ENCODE peak calls at places on chromosomes 12 and 14, in seven cellular contexts. S is hepatocyte, C is MM.1S, I is HCT116, M is GM23248, P is PC-3, H is GM23338. Y is an unnamed sample.

GRCh38 chr14:23061995-23062394 is 4.7 kb upstream of the CDH24 start:
- DNase-seq in P (peak; percentile 96), M (peak; percentile 89), C (no peak), H (no peak), I (peak; percentile 60), S (peak; percentile 83), Y (no peak)

GRCh38 chr14:69612014-69612758 is 790 bp downstream of the SUSD6 start:
- DNase-seq in P (peak; percentile 37), H (peak; percentile 61), M (peak; percentile 59), S (no peak), I (no peak), C (peak; percentile 24), Y (peak; percentile 87)

GRCh38 chr12:110917961-110918360 is 2.4 kb downstream of the MYL2 start:
- DNase-seq in P (peak; percentile 55), S (no peak), M (no peak), H (no peak), C (no peak), I (no peak), Y (no peak)

GRCh38 chr14:77804592-77804991 is 4.7 kb downstream of the ADCK1 start:
- DNase-seq in S (no peak), P (peak; percentile 82), M (peak; percentile 36), H (peak; percentile 84), C (peak; percentile 41), I (no peak), Y (peak; percentile 86)

GRCh38 chr12:19222566-19222965 is 93.0 kb downstream of the PLEKHA5 start:
- DNase-seq in M (peak; percentile 39), H (no peak), I (no peak), P (no peak), S (no peak), C (no peak), Y (no peak)

GRCh38 chr12:68373836-68374314 is 41.7 kb upstream of the MDM1 start:
- DNase-seq in H (no peak), I (no peak), S (no peak), M (no peak), P (no peak), C (no peak), Y (no peak)

GRCh38 chr12:110203546-110203945 is 77.5 kb upstream of the ATP2A2 start:
- DNase-seq in H (no peak), P (no peak), C (no peak), S (no peak), M (no peak), I (no peak), Y (no peak)

GRCh38 chr14:91595736-91596135 is 85.6 kb upstream of the PPP4R3A start:
- DNase-seq in C (no peak), P (no peak), H (no peak), M (no peak), I (no peak), S (no peak), Y (no peak)

GRCh38 chr12:33892425-33892824 is 129.9 kb upstream of the ALG10 start:
- DNase-seq in P (no peak), I (no peak), M (no peak), H (no peak), S (no peak), C (no peak), Y (no peak)

GRCh38 chr12:28209782-28210181 is 19.5 kb downstream of the CCDC91 start:
- DNase-seq in C (no peak), I (no peak), S (no peak), P (peak; percentile 43), M (no peak), H (peak; percentile 69), Y (peak; percentile 64)

GRCh38 chr12:71456316-71456715 is 16.7 kb downstream of the LGR5 start:
- DNase-seq in S (no peak), P (no peak), M (no peak), I (no peak), C (no peak), H (no peak), Y (no peak)

GRCh38 chr12:71447691-71448660 is 8.4 kb downstream of the LGR5 start:
- DNase-seq in C (no peak), H (no peak), I (no peak), M (no peak), S (no peak), P (no peak), Y (no peak)

GRCh38 chr12:71449373-71450070 is 9.9 kb downstream of the LGR5 start:
- DNase-seq in I (no peak), P (no peak), H (no peak), S (no peak), M (no peak), C (no peak), Y (no peak)

GRCh38 chr12:71455028-71455737 is 15.6 kb downstream of the LGR5 start:
- DNase-seq in C (no peak), H (no peak), M (no peak), S (no peak), P (no peak), I (no peak), Y (no peak)

DNA sequence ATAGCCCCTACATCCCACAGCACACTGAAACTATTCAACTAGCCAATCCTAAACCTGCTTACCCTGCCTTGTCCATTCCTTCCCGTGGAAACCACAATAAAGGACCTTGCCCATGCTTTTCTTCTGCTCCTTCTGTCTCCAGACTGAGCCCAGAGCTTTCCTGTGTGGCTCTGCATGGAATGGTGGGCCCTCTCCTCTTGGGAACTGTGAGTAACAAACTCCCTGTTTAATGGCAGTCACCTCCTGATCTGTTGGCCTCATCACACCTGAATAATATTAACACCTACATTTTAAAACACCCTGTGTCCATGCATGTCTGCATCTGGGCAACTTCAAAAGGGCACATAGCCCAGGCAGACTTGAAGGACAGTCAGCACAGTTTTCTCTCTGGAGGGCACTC is 12.4 kb downstream of the LGR5 start:
- DNase-seq in I (no peak), P (no peak), M (no peak), H (no peak), S (no peak), C (no peak), Y (no peak)
- H3K9me2 ChIP-seq in I (no peaks in the 10 kb centered on the region), P (no peaks in the 10 kb centered on the region), M (no peaks in the 10 kb centered on the region), H (peaks cover 7% of the 10 kb centered on the region), S (no peaks in the 10 kb centered on the region), C (no peaks in the 10 kb centered on the region), Y (no peaks in the 10 kb centered on the region)

DNA sequence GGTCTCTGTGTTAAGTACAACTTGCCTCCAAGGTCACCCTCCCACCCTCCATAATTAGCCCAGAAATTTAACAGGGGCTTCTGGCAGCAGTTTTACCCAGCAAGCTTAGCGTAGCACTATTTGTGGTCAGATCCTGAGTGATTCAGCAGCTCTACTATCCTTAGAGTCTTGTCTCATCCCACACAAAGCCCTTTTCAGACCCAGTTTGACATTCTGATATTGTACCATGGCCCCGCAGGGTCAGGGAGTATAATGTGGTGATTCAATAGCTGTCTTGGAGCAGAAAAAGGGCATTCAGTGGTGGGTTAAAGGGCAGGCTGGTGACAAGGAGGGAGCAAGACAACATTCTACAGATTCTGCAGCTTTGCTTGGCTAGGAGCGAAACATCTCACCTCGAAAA is 153.8 kb upstream of the DDHD1 start:
- DNase-seq in I (no peak), H (no peak), P (peak; percentile 48), S (no peak), M (peak; percentile 68), C (no peak), Y (peak; percentile 29)
- H3K4me2 ChIP-seq in I (no peak overlapping the region), H (no peak overlapping the region), P (peak overlapping the region; percentile 92), S (no peak overlapping the region), M (peak overlapping the region; percentile 77), C (no peak overlapping the region), Y (no peak overlapping the region)

GRCh38 chr12:57497223-57498142 is 9.6 kb downstream of the MARS1 start:
- DNase-seq in C (no peak), M (no peak), H (no peak), I (no peak), P (no peak), S (no peak), Y (no peak)
- H4K20me1 ChIP-seq in C (no peaks in the 10 kb centered on the region), M (no peaks in the 10 kb centered on the region), H (peaks cover 34% of the 10 kb centered on the region), I (no peaks in the 10 kb centered on the region), P (no peaks in the 10 kb centered on the region), S (no peaks in the 10 kb centered on the region), Y (no peaks in the 10 kb centered on the region)

DNA sequence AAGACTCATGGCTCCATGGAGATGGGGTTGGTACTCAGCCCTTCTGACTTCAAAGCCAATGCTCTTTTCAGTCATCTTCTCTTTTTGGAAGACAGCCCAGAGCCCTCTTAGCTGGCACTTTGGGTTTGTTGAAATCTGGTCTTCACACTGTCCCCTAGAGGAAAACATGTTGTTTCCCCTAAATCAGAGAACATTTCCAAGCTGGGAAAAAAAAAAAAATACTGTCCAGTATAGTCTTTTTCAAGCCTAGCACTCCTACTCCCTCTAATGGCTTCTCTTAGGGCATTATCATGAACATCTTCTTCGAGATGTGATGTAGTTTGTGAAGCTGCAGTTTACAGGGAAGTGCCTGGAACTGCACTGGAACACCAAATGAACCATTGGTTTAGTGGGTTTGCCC is 3.0 kb upstream of the ZC3H14 start:
- DNase-seq in C (peak; percentile 27), S (peak; percentile 49), M (peak; percentile 78), I (no peak), P (peak; percentile 63), H (peak; percentile 43), Y (no peak)
- H3K9me2 ChIP-seq in C (no peaks in the 10 kb centered on the region), S (no peaks in the 10 kb centered on the region), M (no peaks in the 10 kb centered on the region), I (no peaks in the 10 kb centered on the region), P (no peaks in the 10 kb centered on the region), H (no peaks in the 10 kb centered on the region), Y (no peaks in the 10 kb centered on the region)

GRCh38 chr12:95365912-95366311 is 108.0 kb upstream of the METAP2 start:
- DNase-seq in C (no peak), P (no peak), S (no peak), M (no peak), H (no peak), I (no peak), Y (peak; percentile 74)

GRCh38 chr12:95368931-95369330 is 105.0 kb upstream of the METAP2 start:
- DNase-seq in P (no peak), C (no peak), M (no peak), I (no peak), H (no peak), S (no peak), Y (no peak)

GRCh38 chr12:95371571-95371970 is 102.4 kb upstream of the METAP2 start:
- DNase-seq in H (no peak), P (no peak), C (no peak), S (no peak), M (peak; percentile 15), I (no peak), Y (no peak)
- H3K4me2 ChIP-seq in H (no peak overlapping the region), P (no peak overlapping the region), C (no peak overlapping the region), S (no peak overlapping the region), M (no peak overlapping the region), I (no peak overlapping the region), Y (no peak overlapping the region)

GRCh38 chr14:92709340-92710000 is 39.0 kb downstream of the LGMN start:
- DNase-seq in C (no peak), H (no peak), S (no peak), I (no peak), P (no peak), M (peak; percentile 21), Y (no peak)
- H4K20me1 ChIP-seq in C (no peaks in the 10 kb centered on the region), H (peaks cover 5% of the 10 kb centered on the region), S (no peaks in the 10 kb centered on the region), I (no peaks in the 10 kb centered on the region), P (no peaks in the 10 kb centered on the region), M (no peaks in the 10 kb centered on the region), Y (no peaks in the 10 kb centered on the region)

DNA sequence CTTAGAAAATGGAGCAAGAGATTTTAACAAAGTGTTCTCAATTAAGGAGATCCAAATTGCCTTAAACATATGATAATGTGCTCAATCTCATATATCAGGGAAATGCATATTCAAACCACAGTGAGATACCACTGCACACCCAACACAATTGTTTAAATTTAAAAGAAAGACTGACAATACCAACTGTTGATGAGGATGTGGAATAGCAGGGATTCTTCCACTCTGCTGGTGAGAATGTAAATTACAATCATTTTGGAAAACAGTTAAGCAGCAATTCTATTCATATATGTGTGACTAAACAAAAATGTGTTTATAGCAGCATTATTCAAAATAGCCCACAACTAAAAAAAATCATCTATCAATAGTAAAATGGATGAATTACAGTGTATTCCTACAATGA is 144.2 kb downstream of the KICS2 start:
- DNase-seq in P (peak; percentile 54), H (peak; percentile 42), S (no peak), M (peak; percentile 35), I (no peak), C (no peak), Y (no peak)
- H3K9me2 ChIP-seq in P (no peaks in the 10 kb centered on the region), H (no peaks in the 10 kb centered on the region), S (no peaks in the 10 kb centered on the region), M (no peaks in the 10 kb centered on the region), I (no peaks in the 10 kb centered on the region), C (no peaks in the 10 kb centered on the region), Y (no peaks in the 10 kb centered on the region)